ENCODE peak calls at places on chromosomes 3 and 15, in four cellular contexts. V is caudate nucleus, Z is tibial nerve, T is H9. P is an unnamed sample.

GRCh38 chr3:42269647-42270046 is 3.7 kb upstream of the CCK start:
- DNase-seq in V (no peak), Z (no peak), T (no peak), P (no peak)

GRCh38 chr15:74782596-74783071 is 754 bp downstream of the CSK start:
- DNase-seq in V (no peak), Z (no peak), T (no peak), P (no peak)

GRCh38 chr3:127761101-127761802 is 61.1 kb downstream of the MGLL start:
- DNase-seq in V (no peak), Z (no peak), T (no peak), P (no peak)

GRCh38 chr15:88865498-88866099 is 29.7 kb downstream of the HAPLN3 start:
- DNase-seq in V (no peak), Z (no peak), T (no peak), P (no peak)

GRCh38 chr15:41904487-41905359 is 10.9 kb upstream of the SPTBN5 start:
- DNase-seq in V (peak), Z (no peak), T (peak), P (peak)

GRCh38 chr3:135440233-135440632 is 525.3 kb upstream of the PPP2R3A start:
- DNase-seq in V (no peak), Z (no peak), T (no peak), P (no peak)

GRCh38 chr15:60074181-60074885 is 70.2 kb downstream of the FOXB1 start:
- DNase-seq in V (no peak), Z (no peak), T (no peak), P (no peak)

GRCh38 chr3:187852842-187853727 is 107.8 kb upstream of the BCL6 start:
- DNase-seq in V (no peak), Z (no peak), T (no peak), P (no peak)

GRCh38 chr3:101200461-101200860 is 119.9 kb downstream of the IMPG2 start:
- DNase-seq in V (no peak), Z (no peak), T (no peak), P (no peak)

GRCh38 chr3:44125882-44126281 is 115.8 kb upstream of the TOPAZ1 start:
- DNase-seq in V (no peak), Z (no peak), T (no peak), P (no peak)

GRCh38 chr15:57316451-57316850 is 59.9 kb upstream of the CGNL1 start:
- DNase-seq in V (no peak), Z (no peak), T (no peak), P (no peak)

GRCh38 chr3:129047553-129047839 is 13.1 kb upstream of the GP9 start:
- DNase-seq in V (no peak), Z (no peak), T (no peak), P (no peak)

GRCh38 chr3:197463279-197463678 is 92.5 kb downstream of the BDH1 start:
- DNase-seq in V (no peak), Z (no peak), T (no peak), P (no peak)

GRCh38 chr15:59443341-59444081 is 5.5 kb downstream of the FAM81A start:
- DNase-seq in V (no peak), Z (no peak), T (no peak), P (no peak)

GRCh38 chr15:101489236-101489632 is 273 bp downstream of the PCSK6 start:
- DNase-seq in V (no peak), Z (no peak), T (no peak), P (no peak)

GRCh38 chr3:126538966-126539365 is 15.0 kb downstream of the CHST13 start:
- DNase-seq in V (no peak), Z (no peak), T (no peak), P (no peak)

GRCh38 chr15:31328425-31328998 is 1.9 kb downstream of the KLF13 start:
- DNase-seq in V (no peak), Z (no peak), T (no peak), P (peak)

GRCh38 chr3:32297366-32297765 is 58.9 kb downstream of the CMTM8 start:
- DNase-seq in V (no peak), Z (no peak), T (no peak), P (peak)

GRCh38 chr15:73994912-73995622 is 551 bp downstream of the PML start:
- DNase-seq in V (no peak), Z (no peak), T (no peak), P (no peak)

GRCh38 chr3:14768182-14768790 is 50.5 kb upstream of the FGD5 start:
- DNase-seq in V (no peak), Z (no peak), T (peak), P (no peak)

GRCh38 chr3:71579934-71580318 is 3.6 kb downstream of the FOXP1 start:
- DNase-seq in V (no peak), Z (no peak), T (no peak), P (no peak)

GRCh38 chr3:71579301-71579933 is 4.1 kb downstream of the FOXP1 start:
- DNase-seq in V (no peak), Z (no peak), T (no peak), P (no peak)

GRCh38 chr3:71576966-71577459 is 6.5 kb downstream of the FOXP1 start:
- DNase-seq in V (no peak), Z (no peak), T (no peak), P (no peak)

GRCh38 chr3:71580636-71581215 is 2.8 kb downstream of the FOXP1 start:
- DNase-seq in V (no peak), Z (no peak), T (no peak), P (no peak)

GRCh38 chr3:71578045-71578730 is 5.3 kb downstream of the FOXP1 start:
- DNase-seq in V (no peak), Z (no peak), T (no peak), P (no peak)
- H3K27ac ChIP-seq in V (peak), Z (peak), T (no peak), P (no peak)

DNA sequence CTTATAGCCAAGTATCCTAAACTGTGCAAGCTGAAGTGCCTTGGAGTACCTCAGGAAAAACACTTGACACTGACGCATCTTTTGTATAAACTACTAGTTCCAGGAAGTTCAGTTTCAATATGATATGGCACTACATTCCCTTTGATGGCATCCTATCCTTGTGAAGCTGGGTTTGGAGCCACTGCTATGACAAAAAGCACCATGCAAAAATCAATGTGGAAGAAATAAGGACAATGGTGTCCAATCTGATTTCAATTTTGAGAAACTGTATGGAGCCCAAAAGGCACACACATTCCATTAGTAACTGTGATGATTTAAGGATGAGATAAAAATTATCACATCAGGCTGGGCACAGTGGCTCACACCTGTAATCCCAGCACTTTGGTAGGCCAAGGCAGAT is 5.6 kb downstream of the RPS27L start:
- DNase-seq in V (no peak), Z (no peak), T (no peak), P (no peak)
- H3K27ac ChIP-seq in V (no peak), Z (no peak), T (no peak), P (no peak)

DNA sequence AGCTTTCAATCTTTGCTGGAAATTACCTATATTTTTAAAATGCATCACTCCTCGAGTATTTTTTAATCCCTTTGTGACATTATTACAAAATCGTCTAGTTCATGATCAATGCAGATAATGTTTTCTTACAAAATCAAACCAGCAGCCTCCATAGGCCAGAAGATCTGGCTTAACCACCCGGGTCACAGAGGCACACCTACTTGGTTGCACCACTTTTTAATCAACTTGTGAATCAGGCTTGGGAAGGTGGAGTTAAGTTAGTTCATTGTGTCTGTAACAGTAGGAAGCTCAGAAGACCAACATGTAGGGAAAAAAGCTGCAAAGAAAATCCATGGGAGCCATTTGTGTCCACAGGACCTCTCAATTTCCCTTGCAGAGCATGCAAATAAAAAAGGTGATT is 148.0 kb downstream of the TP63 start:
- DNase-seq in V (no peak), Z (no peak), T (no peak), P (no peak)
- H3K27ac ChIP-seq in V (no peak), Z (no peak), T (no peak), P (no peak)

GRCh38 chr3:177026505-177027277 is 170.6 kb downstream of the TBL1XR1 start:
- DNase-seq in V (no peak), Z (no peak), T (no peak), P (no peak)
- H3K27ac ChIP-seq in V (no peak), Z (no peak), T (no peak), P (no peak)

GRCh38 chr3:125353659-125354058 is 21.5 kb downstream of the ZNF148 start:
- DNase-seq in V (no peak), Z (no peak), T (no peak), P (no peak)
- H3K27ac ChIP-seq in V (no peak), Z (no peak), T (no peak), P (no peak)

GRCh38 chr3:149534671-149535394 is 60.3 kb downstream of the TM4SF4 start:
- DNase-seq in V (no peak), Z (no peak), T (no peak), P (no peak)
- H3K27ac ChIP-seq in V (peak), Z (peak), T (no peak), P (no peak)

GRCh38 chr15:97234841-97235240 is 725.7 kb upstream of the ARRDC4 start:
- DNase-seq in V (no peak), Z (no peak), T (no peak), P (no peak)

GRCh38 chr15:97235285-97235985 is 725.1 kb upstream of the ARRDC4 start:
- DNase-seq in V (peak), Z (peak), T (peak), P (no peak)
- H3K27ac ChIP-seq in V (no peak), Z (peak), T (no peak), P (no peak)

P was measured in CD4-positive, alpha-beta T cell.